ENCODE peak calls at places on chromosomes 13 and 19, in seven cellular contexts. N is CD8-positive, alpha-beta T cell; B is PC-9; L is A549; C is breast epithelium; E is fibroblast of lung; H is thoracic aorta. U is an unnamed sample.

GRCh38 chr19:45498411-45499195 is at the start of gene PPM1N:
- DNase-seq in C (no peak), E (no peak), B (no peak), H (no peak), L (no peak), N (peak; percentile 84), U (no peak)

GRCh38 chr13:113657851-113658741 is at the start of gene ATP4B:
- DNase-seq in H (no peak), B (no peak), L (no peak), N (no peak), E (no peak), C (peak; percentile 45), U (no peak)

GRCh38 chr19:31128291-31128690 is 220.9 kb downstream of the TSHZ3 start:
- DNase-seq in H (no peak), E (no peak), B (no peak), L (no peak), C (no peak), N (no peak), U (no peak)

GRCh38 chr19:10747674-10748073 is 29.8 kb downstream of the DNM2 start:
- DNase-seq in L (no peak), H (no peak), E (no peak), C (no peak), B (no peak), N (no peak), U (no peak)

GRCh38 chr19:41641879-41642485 is 15.1 kb upstream of the CEACAM4 start:
- DNase-seq in E (peak; percentile 20), C (no peak), H (no peak), N (peak; percentile 82), B (peak; percentile 50), L (peak; percentile 99), U (peak; percentile 32)

GRCh38 chr13:100138859-100139491 is 50.1 kb downstream of the PCCA start:
- DNase-seq in B (no peak), H (no peak), L (no peak), C (no peak), E (peak; percentile 23), N (no peak), U (no peak)

GRCh38 chr19:34461375-34462100 is 20.0 kb upstream of the WTIP start:
- DNase-seq in E (peak; percentile 41), B (no peak), L (no peak), C (no peak), N (no peak), H (peak; percentile 34), U (no peak)

GRCh38 chr13:84418041-84418440 is 535.8 kb upstream of the SLITRK1 start:
- DNase-seq in H (no peak), E (no peak), L (no peak), N (no peak), B (no peak), C (no peak), U (no peak)

GRCh38 chr19:9791552-9792181 is 23.1 kb upstream of the ZNF846 start:
- DNase-seq in N (peak; percentile 90), B (peak; percentile 86), C (peak; percentile 97), H (peak; percentile 99), L (peak; percentile 64), E (peak; percentile 92), U (peak; percentile 99)

GRCh38 chr13:106464076-106464475 is 71.4 kb downstream of the EFNB2 start:
- DNase-seq in L (no peak), H (no peak), N (no peak), B (no peak), E (peak; percentile 87), C (no peak), U (no peak)

GRCh38 chr13:59774511-59774911 is 389.2 kb downstream of the DIAPH3 start:
- DNase-seq in L (no peak), N (no peak), E (peak; percentile 82), C (no peak), H (no peak), B (peak; percentile 46), U (no peak)

GRCh38 chr13:76289558-76289957 is 596.6 kb downstream of the KCTD12 start:
- DNase-seq in B (no peak), H (no peak), N (no peak), C (no peak), E (no peak), L (no peak), U (no peak)

GRCh38 chr19:33665776-33666175 is 44.0 kb downstream of the CHST8 start:
- DNase-seq in H (no peak), B (no peak), E (no peak), N (no peak), C (no peak), L (no peak), U (no peak)

GRCh38 chr19:8655340-8655709 is 24.9 kb downstream of the NFILZ start:
- DNase-seq in N (peak; percentile 68), L (no peak), B (no peak), C (no peak), E (no peak), H (no peak), U (no peak)

GRCh38 chr19:1238373-1239303 is 833 bp upstream of the CBARP start:
- DNase-seq in E (no peak), L (no peak), H (no peak), N (peak; percentile 57), B (no peak), C (no peak), U (no peak)

GRCh38 chr19:41944336-41944735 is 14.8 kb downstream of the RABAC1 start:
- DNase-seq in N (no peak), C (no peak), B (no peak), E (no peak), L (no peak), H (no peak), U (no peak)

GRCh38 chr19:1592023-1592754 is 476 bp downstream of the MBD3 start:
- DNase-seq in H (peak; percentile 19), E (peak; percentile 84), B (peak; percentile 52), N (peak; percentile 90), L (peak; percentile 75), C (peak; percentile 81), U (peak; percentile 75)

GRCh38 chr19:33684550-33685303 is 63.0 kb downstream of the CHST8 start:
- DNase-seq in H (no peak), B (no peak), N (no peak), L (no peak), C (peak; percentile 30), E (no peak), U (no peak)

GRCh38 chr19:44282846-44283245 is 22.0 kb downstream of the ZNF235 start:
- DNase-seq in B (peak; percentile 55), E (no peak), L (no peak), H (no peak), C (no peak), N (no peak), U (no peak)

GRCh38 chr13:27280009-27280646 is 9.5 kb downstream of the RASL11A start:
- DNase-seq in B (peak; percentile 95), H (no peak), L (no peak), E (no peak), C (no peak), N (no peak), U (no peak)

GRCh38 chr19:30710721-30711120 is 338.5 kb downstream of the ZNF536 start:
- DNase-seq in E (no peak), H (no peak), C (no peak), N (no peak), B (no peak), L (no peak), U (no peak)

GRCh38 chr19:16473875-16474397 is 2.2 kb upstream of the EPS15L1 start:
- DNase-seq in C (no peak), L (no peak), H (no peak), B (no peak), E (no peak), N (no peak), U (no peak)

GRCh38 chr13:98214008-98214643 is 37.1 kb upstream of the RNF113B start:
- DNase-seq in B (peak; percentile 73), H (no peak), N (no peak), L (no peak), C (no peak), E (peak; percentile 86), U (no peak)

GRCh38 chr13:39840201-39840600 is 184.7 kb downstream of the COG6 start:
- DNase-seq in H (no peak), B (no peak), E (no peak), C (no peak), N (no peak), L (no peak), U (no peak)

GRCh38 chr13:22926176-22927007 is 254.4 kb upstream of the SGCG start:
- DNase-seq in B (no peak), N (no peak), L (no peak), H (no peak), C (peak; percentile 79), E (peak; percentile 40), U (no peak)

GRCh38 chr19:49287141-49287540 is 37.9 kb downstream of the SLC6A16 start:
- DNase-seq in E (no peak), N (no peak), B (no peak), H (no peak), L (no peak), C (no peak), U (no peak)
- H3K27ac ChIP-seq in E (no peak overlapping the region), N (no peak overlapping the region), B (no peak overlapping the region), H (no peak overlapping the region), L (no peak overlapping the region), C (no peak overlapping the region), U (no peak overlapping the region)

GRCh38 chr19:7520131-7521051 is 2.0 kb upstream of the MCOLN1 start:
- DNase-seq in L (no peak), N (no peak), C (no peak), H (no peak), B (no peak), E (no peak), U (no peak)
- H3K27ac ChIP-seq in L (no peak overlapping the region), N (no peak overlapping the region), C (peak overlapping the region; percentile 19), H (peak overlapping the region; percentile 37), B (no peak overlapping the region), E (no peak overlapping the region), U (no peak overlapping the region)

GRCh38 chr13:68938639-68939038 is 1169.0 kb upstream of the ATXN8OS start:
- DNase-seq in L (no peak), E (no peak), H (no peak), B (no peak), N (no peak), C (no peak), U (no peak)

GRCh38 chr13:68944272-68944671 is 1163.4 kb upstream of the ATXN8OS start:
- DNase-seq in B (no peak), E (no peak), H (no peak), C (no peak), L (no peak), N (no peak), U (no peak)

DNA sequence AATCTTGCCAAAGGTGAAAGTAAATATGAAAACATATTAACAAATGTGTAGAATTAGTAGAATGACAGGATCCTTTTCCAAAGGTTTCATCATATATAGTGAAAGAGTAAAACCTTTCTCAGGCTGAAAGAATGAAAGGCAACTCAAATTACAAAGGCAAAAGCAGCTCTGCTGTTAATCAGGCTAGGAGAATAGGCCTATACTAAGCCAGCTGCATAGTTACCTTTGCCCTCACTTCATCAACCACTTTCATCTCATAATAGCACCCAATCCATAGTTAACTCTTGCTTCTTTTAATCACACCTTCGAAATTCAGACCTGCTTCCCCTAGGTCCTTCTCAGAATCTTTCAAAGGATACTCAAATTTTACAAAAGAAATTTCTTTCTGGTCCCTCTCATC is 1167.6 kb upstream of the ATXN8OS start:
- DNase-seq in N (no peak), L (no peak), E (no peak), H (no peak), B (no peak), C (no peak), U (no peak)
- H3K27ac ChIP-seq in N (no peak overlapping the region), L (no peak overlapping the region), E (no peak overlapping the region), H (no peak overlapping the region), B (no peak overlapping the region), C (no peak overlapping the region), U (no peak overlapping the region)

DNA sequence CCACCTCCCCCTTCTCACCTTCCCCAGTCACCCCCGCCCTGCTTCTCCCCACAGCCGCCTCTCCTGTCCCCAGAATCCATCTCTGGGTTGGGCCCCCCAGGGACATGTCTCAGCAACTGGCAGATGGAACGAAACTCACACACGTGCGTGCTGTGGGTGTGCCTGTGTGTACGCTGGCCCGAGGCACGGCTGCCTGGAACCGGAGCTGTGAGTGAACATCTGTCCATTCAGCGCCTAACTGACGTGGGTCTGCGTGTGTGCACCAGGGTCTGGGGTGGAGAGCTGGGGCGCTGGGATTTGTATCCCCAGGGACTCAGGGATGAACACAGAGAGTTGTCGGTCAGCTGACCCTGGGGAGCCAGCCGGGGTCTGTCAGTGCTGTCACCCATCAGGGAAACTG is 752 bp upstream of the HAS1 start:
- DNase-seq in H (no peak), L (no peak), C (no peak), E (no peak), N (no peak), B (no peak), U (no peak)
- H3K27ac ChIP-seq in H (no peak overlapping the region), L (no peak overlapping the region), C (no peak overlapping the region), E (no peak overlapping the region), N (no peak overlapping the region), B (no peak overlapping the region), U (no peak overlapping the region)

U was measured in caudate nucleus.